ENCODE peak calls at places on chromosomes 2 and 18, in four cellular contexts. D is K562, G is GM12878, P is HL-60. F is an unnamed sample.
A peak's percentile ranks its signal among the peaks of the same experiment; 100 is the strongest.

GRCh38 chr2:126971481-126972271 is 73.0 kb downstream of the TEX51 start:
- DNase-seq in D (peak; percentile 84), G (no peak), P (peak; percentile 53), F (peak; percentile 89)

GRCh38 chr2:62293490-62294212 is 97.7 kb downstream of the B3GNT2 start:
- DNase-seq in D (no peak), G (no peak), P (no peak), F (no peak)

GRCh38 chr18:67144342-67144741 is 372.2 kb downstream of the DSEL start:
- DNase-seq in D (no peak), G (no peak), P (no peak), F (no peak)

GRCh38 chr2:44715671-44716077 is 225.8 kb upstream of the SIX3 start:
- DNase-seq in D (no peak), G (no peak), P (no peak), F (no peak)

GRCh38 chr2:20609349-20609994 is 41.4 kb downstream of the HS1BP3 start:
- DNase-seq in D (no peak), G (no peak), P (no peak), F (no peak)

GRCh38 chr2:234521536-234521935 is 24.7 kb upstream of the ARL4C start:
- DNase-seq in D (no peak), G (no peak), P (no peak), F (no peak)

GRCh38 chr2:185128331-185128730 is 530.0 kb downstream of the ZNF804A start:
- DNase-seq in D (no peak), G (no peak), P (no peak), F (no peak)

GRCh38 chr2:12824771-12825363 is 108.1 kb downstream of the TRIB2 start:
- DNase-seq in D (no peak), G (no peak), P (no peak), F (no peak)

GRCh38 chr2:10285578-10286198 is 17.0 kb upstream of the HPCAL1 start:
- DNase-seq in D (peak; percentile 46), G (no peak), P (peak; percentile 85), F (no peak)

GRCh38 chr2:166375736-166376487 is at the start of gene SCN9A:
- DNase-seq in D (peak; percentile 90), G (no peak), P (no peak), F (no peak)

GRCh38 chr2:150076281-150076680 is 411.2 kb downstream of the RND3 start:
- DNase-seq in D (no peak), G (no peak), P (no peak), F (no peak)
- TF ChIP-seq SPI1 in D (no peak), G (no peak), P (no peak), F (no peak)

GRCh38 chr18:49645836-49646235 is 84.0 kb downstream of the LIPG start:
- DNase-seq in D (no peak), G (no peak), P (no peak), F (no peak)
- TF ChIP-seq SPI1 in D (no peak), G (no peak), P (no peak), F (no peak)

DNA sequence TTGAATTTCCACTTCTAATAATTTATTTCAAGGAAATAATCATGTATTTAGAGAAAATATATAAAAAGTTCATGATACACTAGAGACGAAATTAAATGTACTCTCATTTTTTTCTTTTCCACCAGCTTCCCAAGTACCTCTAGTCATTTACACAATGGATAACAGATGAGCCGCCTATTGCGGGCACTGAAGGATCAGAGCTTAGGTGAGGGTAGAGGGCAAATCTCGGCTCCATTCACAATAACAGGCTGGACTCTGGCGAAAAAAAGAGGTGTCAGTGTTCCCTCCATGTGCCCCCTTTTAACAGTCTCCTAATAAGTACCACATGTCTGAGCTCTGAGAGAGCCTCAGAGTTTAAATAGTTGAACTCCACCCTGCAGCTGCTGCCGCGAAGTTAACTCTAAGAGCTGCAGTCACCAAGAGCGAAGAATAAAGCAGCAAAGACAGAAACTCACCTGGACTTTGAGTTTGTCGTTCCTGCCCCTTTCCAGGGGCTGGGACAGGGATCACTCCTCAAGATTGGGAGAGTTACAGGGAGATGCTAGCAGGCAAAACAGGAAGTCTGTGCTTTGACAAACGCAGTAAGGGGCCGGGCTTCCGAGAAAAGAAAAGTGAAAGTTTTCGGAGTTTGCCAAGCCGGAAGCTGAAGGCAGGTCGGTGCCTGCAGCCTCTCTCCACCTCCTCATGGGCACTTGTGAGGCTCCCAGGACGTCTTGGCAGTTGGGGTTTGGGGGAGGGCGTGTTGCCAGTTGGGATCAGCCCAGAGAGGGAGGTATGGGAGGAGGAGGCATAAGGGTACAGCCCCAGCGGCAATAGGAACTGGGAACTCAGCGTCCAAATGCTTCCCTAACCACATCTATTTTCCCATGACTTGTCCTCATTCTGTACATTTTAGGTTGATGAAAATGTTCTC is at the start of gene SP110:
- DNase-seq in D (peak; percentile 26), G (peak; percentile 78), P (peak; percentile 72), F (no peak)
- TF ChIP-seq SPI1 in D (peak; percentile 93), G (peak; percentile 89), P (peak; percentile 96), F (peak; percentile 90)

DNA sequence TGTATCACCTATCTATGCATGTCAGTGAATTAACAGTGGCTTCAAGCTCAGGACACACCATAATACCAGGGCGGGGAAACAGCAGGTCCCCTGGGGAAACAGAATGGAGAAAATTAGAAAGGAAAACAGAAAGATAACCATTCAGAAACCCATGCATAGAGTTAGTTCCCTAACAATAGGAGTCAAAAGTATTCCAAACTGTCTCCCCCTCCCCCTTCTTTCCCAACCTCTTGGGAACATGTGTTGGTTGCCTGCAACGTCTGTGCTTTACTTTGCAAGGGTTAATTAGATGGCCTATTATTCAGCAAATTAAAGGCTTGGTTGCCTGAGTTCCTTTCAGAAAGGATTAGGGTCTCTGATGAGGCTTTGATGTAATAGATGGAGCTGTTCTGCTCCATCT is 176.5 kb downstream of the MYO3B start:
- DNase-seq in D (no peak), G (no peak), P (no peak), F (no peak)
- TF ChIP-seq SPI1 in D (no peak), G (no peak), P (no peak), F (no peak)

GRCh38 chr2:238172439-238172838 is 13.7 kb downstream of the ERFE start:
- DNase-seq in D (no peak), G (no peak), P (no peak), F (no peak)

GRCh38 chr2:238171575-238172187 is 12.9 kb downstream of the ERFE start:
- DNase-seq in D (no peak), G (no peak), P (no peak), F (no peak)

GRCh38 chr2:238169021-238169707 is 10.4 kb downstream of the ERFE start:
- DNase-seq in D (peak; percentile 63), G (no peak), P (no peak), F (no peak)

GRCh38 chr2:238169708-238170251 is 11.0 kb downstream of the ERFE start:
- DNase-seq in D (no peak), G (no peak), P (no peak), F (no peak)

DNA sequence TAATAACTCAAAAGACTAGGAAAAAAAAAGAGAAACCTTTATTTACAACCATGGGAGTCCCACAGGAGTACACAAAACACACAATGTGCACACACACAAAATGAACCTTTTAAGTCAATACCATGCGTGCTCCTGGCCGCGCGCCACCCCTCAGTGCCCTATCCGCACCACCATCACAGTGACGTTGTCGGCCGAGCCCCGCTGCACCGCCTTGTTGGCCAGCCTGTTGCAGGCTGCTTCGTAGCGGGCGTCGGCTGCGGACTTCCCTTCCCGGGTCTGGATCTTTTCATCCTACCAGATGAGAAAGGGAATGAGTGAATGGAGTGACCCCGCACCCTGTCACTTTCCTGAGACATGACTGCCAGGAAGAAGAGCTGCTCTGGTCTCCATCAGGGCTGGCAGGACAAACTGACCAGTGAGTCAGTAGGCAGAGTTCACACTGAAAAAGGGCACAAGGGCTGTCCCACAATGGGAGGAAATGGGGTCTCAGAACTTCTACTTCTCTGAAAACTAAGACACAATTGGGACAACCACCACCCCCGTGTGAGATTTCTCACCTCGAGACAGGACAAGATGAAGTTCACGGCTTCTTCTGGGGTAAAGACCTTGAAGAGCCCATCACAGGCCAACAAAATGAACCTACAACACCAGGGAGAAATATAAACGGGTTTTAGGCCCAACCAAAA is 11.8 kb downstream of the ERFE start:
- DNase-seq in D (no peak), G (no peak), P (no peak), F (no peak)
- TF ChIP-seq SPI1 in D (no peak), G (no peak), P (no peak), F (no peak)